ENCODE peak calls at places on chromosome 18, in eight cellular contexts. Z is activated CD4-positive, CD25-positive, alpha-beta regulatory T cell; V is GM12892; W is M059J; C is memory B cell; A is substantia nigra; T is activated gamma-delta T cell treated with anti-CD3 and anti-CD28 coated beads, Interleukin-2, amount 50 U/mL, for 16 hours; J is A549. F is an unnamed sample.

GRCh38 chr18:23689031-23689615 is at the start of gene LAMA3:
- DNase-seq in Z (no peak), V (no peak), W (peak), C (peak), A (no peak), T (no peak), J (peak), F (peak)

GRCh38 chr18:10235553-10235952 is 218.9 kb upstream of the APCDD1 start:
- DNase-seq in Z (no peak), V (no peak), W (peak), C (no peak), A (no peak), T (no peak), J (no peak), F (no peak)

GRCh38 chr18:77478619-77479018 is 229.0 kb downstream of the GALR1 start:
- DNase-seq in Z (no peak), V (no peak), W (peak), C (no peak), A (no peak), T (no peak), J (no peak), F (no peak)

GRCh38 chr18:13470555-13471494 is 252.3 kb downstream of the LDLRAD4 start:
- DNase-seq in Z (no peak), V (no peak), W (no peak), C (no peak), A (no peak), T (no peak), J (no peak), F (no peak)

GRCh38 chr18:74084184-74084583 is 63.5 kb downstream of the FBXO15 start:
- DNase-seq in Z (no peak), V (no peak), W (peak), C (no peak), A (no peak), T (no peak), J (no peak), F (no peak)

GRCh38 chr18:79394438-79395307 is 1.1 kb upstream of the NFATC1 start:
- DNase-seq in Z (peak), V (no peak), W (peak), C (peak), A (no peak), T (peak), J (no peak), F (no peak)

GRCh38 chr18:79522451-79523220 is 126.9 kb downstream of the NFATC1 start:
- DNase-seq in Z (no peak), V (no peak), W (no peak), C (no peak), A (no peak), T (peak), J (no peak), F (no peak)

GRCh38 chr18:75047240-75047639 is 161.7 kb downstream of the PTGR3 start:
- DNase-seq in Z (no peak), V (no peak), W (no peak), C (no peak), A (no peak), T (no peak), J (no peak), F (no peak)

GRCh38 chr18:11246883-11247282 is 97.5 kb upstream of the PIEZO2 start:
- DNase-seq in Z (no peak), V (no peak), W (no peak), C (no peak), A (no peak), T (no peak), J (no peak), F (no peak)

GRCh38 chr18:74546751-74547530 is 12.6 kb downstream of the CNDP1 start:
- DNase-seq in Z (no peak), V (no peak), W (peak), C (no peak), A (no peak), T (no peak), J (no peak), F (no peak)

F was measured in C1 segment of cervical spinal cord.